ENCODE peak calls at places on chromosomes 5 and 9, in ten cellular contexts. S is tibial nerve, O is PC-3, Y is left lung, X is heart right ventricle, M is WERI-Rb-1, H is endodermal cell, L is body of pancreas, N is iPS DF 6.9, U is IMR-90. V is an unnamed sample. For H3K9me3 and H3K36me3, the result is how much of the 10 kb centered on the place peaks cover.

GRCh38 chr5:127802477-127802865 is 99.3 kb downstream of the CCDC192 start:
- DNase-seq in S (no peak), O (no peak), Y (no peak), X (no peak), M (no peak), H (no peak), L (no peak), N (no peak), U (peak), V (no peak)

GRCh38 chr9:109755040-109755439 is 25.0 kb upstream of the PALM2AKAP2 start:
- DNase-seq in S (no peak), O (peak), Y (no peak), X (no peak), M (no peak), H (no peak), L (no peak), N (no peak), U (peak), V (no peak)

GRCh38 chr5:5979362-5979760 is 399.0 kb downstream of the MED10 start:
- DNase-seq in S (no peak), O (peak), Y (peak), X (no peak), M (no peak), H (peak), L (no peak), N (no peak), U (no peak), V (no peak)

GRCh38 chr5:115898656-115899055 is 56.9 kb downstream of the AP3S1 start:
- DNase-seq in S (no peak), O (peak), Y (no peak), X (no peak), M (no peak), H (no peak), L (no peak), N (no peak), U (peak), V (no peak)

GRCh38 chr5:174532453-174533126 is 191.8 kb upstream of the MSX2 start:
- DNase-seq in S (peak), O (peak), Y (peak), X (peak), M (peak), H (peak), L (peak), N (peak), U (peak), V (no peak)

GRCh38 chr5:72377920-72378635 is 57.9 kb downstream of the PTCD2 start:
- DNase-seq in S (peak), O (no peak), Y (no peak), X (peak), M (peak), H (no peak), L (no peak), N (no peak), U (no peak), V (no peak)

GRCh38 chr5:35457912-35458823 is 159.5 kb upstream of the SPEF2 start:
- DNase-seq in S (no peak), O (no peak), Y (no peak), X (no peak), M (no peak), H (no peak), L (no peak), N (no peak), U (no peak), V (no peak)

GRCh38 chr9:133106511-133107244 is 14.4 kb downstream of the RALGDS start:
- DNase-seq in S (no peak), O (no peak), Y (peak), X (no peak), M (no peak), H (no peak), L (no peak), N (no peak), U (no peak), V (peak)

GRCh38 chr5:94618029-94618492 is 343 bp downstream of the KIAA0825 start:
- DNase-seq in S (no peak), O (peak), Y (peak), X (peak), M (peak), H (peak), L (peak), N (peak), U (peak), V (no peak)

GRCh38 chr9:71766663-71767062 is 1.6 kb downstream of the CEMIP2 start:
- DNase-seq in S (no peak), O (peak), Y (no peak), X (no peak), M (no peak), H (no peak), L (no peak), N (no peak), U (no peak), V (peak)

GRCh38 chr9:83920469-83920941 is 727 bp downstream of the KIF27 start:
- DNase-seq in S (no peak), O (peak), Y (no peak), X (peak), M (no peak), H (no peak), L (peak), N (peak), U (peak), V (no peak)

GRCh38 chr9:133341369-133342082 is 5.5 kb upstream of the SURF6 start:
- DNase-seq in S (peak), O (no peak), Y (peak), X (no peak), M (no peak), H (no peak), L (no peak), N (no peak), U (no peak), V (no peak)

GRCh38 chr5:56070795-56071539 is 76.2 kb upstream of the IL6ST start:
- DNase-seq in S (no peak), O (no peak), Y (no peak), X (no peak), M (no peak), H (no peak), L (no peak), N (no peak), U (no peak), V (peak)

GRCh38 chr5:180085837-180086236 is 14.3 kb upstream of the RNF130 start:
- DNase-seq in S (no peak), O (no peak), Y (no peak), X (no peak), M (no peak), H (peak), L (no peak), N (no peak), U (no peak), V (no peak)

GRCh38 chr5:124461110-124461509 is 285.3 kb downstream of the ZNF608 start:
- DNase-seq in S (no peak), O (no peak), Y (no peak), X (no peak), M (no peak), H (no peak), L (no peak), N (no peak), U (no peak), V (no peak)
- H3K9me3 ChIP-seq in S (under half), O (under half), Y (under half), X (under half), M (under half), H (under half), L (under half), N (under half), U (under half), V (under half)

GRCh38 chr9:121328476-121328875 is 41.6 kb downstream of the STOM start:
- DNase-seq in S (no peak), O (no peak), Y (no peak), X (no peak), M (no peak), H (no peak), L (no peak), N (no peak), U (no peak), V (no peak)

GRCh38 chr9:121328876-121329681 is 41.0 kb downstream of the STOM start:
- DNase-seq in S (no peak), O (no peak), Y (no peak), X (no peak), M (no peak), H (no peak), L (no peak), N (no peak), U (no peak), V (no peak)

GRCh38 chr9:121333950-121334773 is 35.9 kb downstream of the STOM start:
- DNase-seq in S (no peak), O (no peak), Y (no peak), X (no peak), M (no peak), H (no peak), L (no peak), N (no peak), U (no peak), V (no peak)

GRCh38 chr9:121331992-121332685 is 37.9 kb downstream of the STOM start:
- DNase-seq in S (no peak), O (peak), Y (no peak), X (no peak), M (no peak), H (no peak), L (no peak), N (no peak), U (peak), V (no peak)

DNA sequence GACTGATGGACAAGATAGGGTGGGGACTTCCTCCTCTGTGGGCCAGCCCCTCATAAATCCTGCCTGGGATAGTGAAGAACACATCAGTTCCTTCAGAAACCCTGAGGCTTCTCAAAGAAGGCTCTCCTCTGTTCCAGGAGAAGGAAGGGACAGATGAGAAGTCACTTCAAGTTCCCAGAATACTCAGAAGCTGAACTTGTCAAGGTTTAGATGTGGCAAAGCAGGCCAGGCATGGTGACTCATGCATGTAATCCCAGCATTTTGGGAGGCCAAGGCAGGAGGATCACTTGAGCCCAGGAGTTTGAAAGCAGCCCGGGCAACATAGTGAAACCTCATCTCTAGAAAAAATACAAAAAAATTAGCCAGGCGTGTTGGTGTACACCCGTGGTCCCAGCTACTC is 38.5 kb downstream of the STOM start:
- DNase-seq in S (no peak), O (no peak), Y (no peak), X (no peak), M (no peak), H (no peak), L (no peak), N (no peak), U (no peak), V (no peak)
- H3K36me3 ChIP-seq in S (under half), O (under half), Y (under half), X (half or more), M (under half), H (under half), L (under half), N (under half), U (half or more), V (under half)

GRCh38 chr5:158285771-158286170 is 426.8 kb upstream of the CLINT1 start:
- DNase-seq in S (no peak), O (no peak), Y (no peak), X (no peak), M (no peak), H (no peak), L (no peak), N (no peak), U (no peak), V (no peak)

GRCh38 chr5:158286827-158287226 is 427.9 kb upstream of the CLINT1 start:
- DNase-seq in S (no peak), O (no peak), Y (no peak), X (no peak), M (no peak), H (no peak), L (no peak), N (no peak), U (no peak), V (no peak)

GRCh38 chr5:158289967-158290366 is 431.0 kb upstream of the CLINT1 start:
- DNase-seq in S (no peak), O (no peak), Y (no peak), X (no peak), M (no peak), H (no peak), L (no peak), N (no peak), U (no peak), V (no peak)

GRCh38 chr5:158287643-158288228 is 428.8 kb upstream of the CLINT1 start:
- DNase-seq in S (peak), O (peak), Y (no peak), X (no peak), M (no peak), H (no peak), L (no peak), N (no peak), U (peak), V (no peak)

GRCh38 chr5:158288258-158288657 is 429.3 kb upstream of the CLINT1 start:
- DNase-seq in S (no peak), O (no peak), Y (no peak), X (no peak), M (no peak), H (no peak), L (no peak), N (no peak), U (no peak), V (no peak)
- H3K9me3 ChIP-seq in S (under half), O (under half), Y (under half), X (under half), M (under half), H (under half), L (under half), N (under half), U (under half), V (under half)

DNA sequence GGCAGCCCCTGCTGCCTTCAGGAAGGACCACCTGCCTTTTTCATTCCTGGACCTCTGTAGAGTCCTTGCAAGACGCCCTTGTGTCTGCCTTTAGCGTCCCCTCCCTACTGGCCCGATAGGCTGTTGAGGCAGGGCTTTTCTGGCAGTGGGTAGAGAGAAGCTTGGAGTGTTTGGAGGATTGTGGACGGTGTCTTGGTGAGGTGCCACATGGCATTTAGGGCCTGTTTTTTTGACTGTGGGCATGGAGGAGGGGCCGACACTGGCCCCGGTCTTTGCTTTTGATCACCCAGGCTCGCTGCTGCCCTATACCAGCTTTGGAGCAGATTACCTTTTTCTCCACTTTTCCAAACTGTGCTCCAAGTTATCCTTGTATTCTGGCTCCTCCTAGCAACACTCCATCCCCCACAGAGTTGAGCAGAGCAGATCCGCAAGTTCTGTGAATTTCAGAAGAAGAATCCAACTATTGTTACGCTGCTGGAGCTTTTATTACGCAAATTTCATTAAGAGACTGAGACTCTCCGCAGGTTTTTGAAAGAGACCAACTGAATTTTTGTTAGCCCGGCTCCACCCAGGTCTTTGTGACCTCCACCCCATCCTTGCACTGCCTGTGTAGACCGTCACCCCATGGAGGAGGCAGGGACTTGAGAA is 34.8 kb upstream of the PRDM12 start:
- DNase-seq in S (no peak), O (no peak), Y (no peak), X (peak), M (no peak), H (peak), L (no peak), N (no peak), U (no peak), V (no peak)
- H3K36me3 ChIP-seq in S (under half), O (under half), Y (under half), X (under half), M (half or more), H (half or more), L (under half), N (under half), U (half or more), V (half or more)

GRCh38 chr5:141411575-141411974 is 1.2 kb upstream of the PCDHGA10 start:
- DNase-seq in S (no peak), O (no peak), Y (no peak), X (no peak), M (no peak), H (no peak), L (no peak), N (no peak), U (no peak), V (no peak)
- H3K9me3 ChIP-seq in S (half or more), O (under half), Y (under half), X (under half), M (under half), H (under half), L (under half), N (under half), U (half or more), V (under half)

GRCh38 chr5:37112383-37112991 is 136.7 kb downstream of the CPLANE1 start:
- DNase-seq in S (no peak), O (no peak), Y (no peak), X (no peak), M (no peak), H (no peak), L (no peak), N (no peak), U (peak), V (no peak)

GRCh38 chr5:37109338-37109737 is 139.8 kb downstream of the CPLANE1 start:
- DNase-seq in S (no peak), O (no peak), Y (no peak), X (no peak), M (no peak), H (no peak), L (no peak), N (no peak), U (no peak), V (no peak)

GRCh38 chr5:37111426-37112382 is 137.5 kb downstream of the CPLANE1 start:
- DNase-seq in S (no peak), O (no peak), Y (no peak), X (no peak), M (no peak), H (no peak), L (no peak), N (no peak), U (no peak), V (peak)

DNA sequence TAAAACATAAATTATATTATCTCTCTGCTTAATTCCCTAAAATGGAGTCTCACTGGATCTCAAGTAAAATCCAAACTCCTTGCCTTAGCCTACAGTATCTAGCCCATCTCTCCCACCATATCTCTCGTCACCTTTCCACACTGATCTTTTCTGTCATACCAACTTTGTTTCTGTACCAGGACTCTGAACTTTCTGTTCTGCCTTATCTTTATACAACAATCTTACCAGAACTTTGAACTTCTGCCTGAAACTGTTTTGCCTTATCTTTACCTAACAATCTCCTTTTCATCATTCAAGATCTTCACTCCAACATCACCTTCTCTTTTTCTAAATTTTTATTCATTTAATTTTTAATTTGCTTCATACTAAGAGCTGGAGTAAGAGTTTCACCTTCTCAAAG is 139.0 kb downstream of the CPLANE1 start:
- DNase-seq in S (no peak), O (no peak), Y (no peak), X (no peak), M (no peak), H (no peak), L (no peak), N (no peak), U (no peak), V (no peak)
- H3K36me3 ChIP-seq in S (under half), O (under half), Y (under half), X (half or more), M (under half), H (half or more), L (under half), N (under half), U (under half), V (under half)

GRCh38 chr5:132243366-132243977 is 14.0 kb upstream of the PDLIM4 start:
- DNase-seq in S (no peak), O (no peak), Y (peak), X (no peak), M (no peak), H (peak), L (no peak), N (no peak), U (no peak), V (no peak)
- H3K9me3 ChIP-seq in S (under half), O (under half), Y (under half), X (under half), M (under half), H (under half), L (under half), N (under half), U (under half), V (under half)

GRCh38 chr5:176337913-176338312 is 23.7 kb downstream of the KIAA1191 start:
- DNase-seq in S (no peak), O (no peak), Y (no peak), X (no peak), M (no peak), H (no peak), L (no peak), N (no peak), U (no peak), V (no peak)

GRCh38 chr5:176342766-176343458 is 18.7 kb downstream of the KIAA1191 start:
- DNase-seq in S (no peak), O (no peak), Y (no peak), X (no peak), M (no peak), H (no peak), L (no peak), N (no peak), U (no peak), V (no peak)

GRCh38 chr5:176339304-176339703 is 22.3 kb downstream of the KIAA1191 start:
- DNase-seq in S (no peak), O (no peak), Y (no peak), X (no peak), M (no peak), H (no peak), L (no peak), N (no peak), U (no peak), V (no peak)

GRCh38 chr5:176341325-176342198 is 20.0 kb downstream of the KIAA1191 start:
- DNase-seq in S (no peak), O (no peak), Y (no peak), X (no peak), M (no peak), H (no peak), L (no peak), N (no peak), U (no peak), V (no peak)
- H3K36me3 ChIP-seq in S (under half), O (under half), Y (under half), X (under half), M (under half), H (half or more), L (under half), N (under half), U (under half), V (under half)

DNA sequence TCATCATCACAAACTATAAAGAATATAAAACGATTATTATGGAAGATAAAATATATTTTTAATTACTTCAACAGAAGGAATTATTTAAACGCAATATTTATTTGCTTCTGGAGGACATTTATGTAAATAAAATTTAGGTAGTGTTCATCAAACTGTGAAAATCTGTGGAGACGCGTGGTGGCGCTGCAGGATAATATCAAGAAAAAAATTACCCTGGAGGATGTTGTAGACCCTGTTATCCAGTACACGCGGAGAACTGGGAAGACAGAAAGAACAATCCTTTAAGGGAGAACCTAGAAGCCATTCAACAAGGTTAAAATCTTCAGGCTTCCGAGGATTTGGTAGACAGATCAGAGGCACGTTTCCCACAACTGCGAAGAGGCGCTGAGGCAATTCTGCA is at the start of gene PCDHB12:
- DNase-seq in S (peak), O (peak), Y (no peak), X (no peak), M (no peak), H (peak), L (peak), N (no peak), U (peak), V (no peak)
- H3K9me3 ChIP-seq in S (half or more), O (under half), Y (under half), X (under half), M (under half), H (under half), L (under half), N (under half), U (under half), V (under half)